ENCODE peak calls at places on chromosomes 11 and 22, in seven cellular contexts. K is PC-9, A is GM23248, X is HCT116, N is MM.1S, P is GM23338, F is PC-3. B is an unnamed sample. For H3K9me2, the result is how much of the 10 kb centered on the place peaks cover.

GRCh38 chr22:47848384-47848920 is 1086.0 kb downstream of the TBC1D22A start:
- DNase-seq in N (no peak), K (no peak), A (no peak), F (no peak), P (no peak), X (no peak), B (no peak)

GRCh38 chr11:5684627-5685362 is at the start of gene TRIM5:
- DNase-seq in P (peak), A (peak), K (peak), F (peak), N (peak), X (peak), B (peak)

GRCh38 chr11:125075900-125076317 is 12.8 kb downstream of the SLC37A2 start:
- DNase-seq in A (peak), K (no peak), F (peak), P (no peak), X (no peak), N (no peak), B (no peak)

GRCh38 chr11:13405220-13405619 is 57.8 kb downstream of the BTBD10 start:
- DNase-seq in A (no peak), P (no peak), K (no peak), F (no peak), N (no peak), X (no peak), B (no peak)

GRCh38 chr22:35620624-35621245 is 3.6 kb upstream of the MB start:
- DNase-seq in X (no peak), F (no peak), P (peak), N (no peak), A (peak), K (no peak), B (peak)

GRCh38 chr11:72591785-72592490 is 82.3 kb downstream of the PDE2A start:
- DNase-seq in X (no peak), P (no peak), N (peak), A (no peak), K (no peak), F (no peak), B (no peak)

GRCh38 chr22:28477556-28477955 is 202.1 kb downstream of the TTC28 start:
- DNase-seq in F (no peak), N (no peak), P (no peak), X (no peak), K (no peak), A (no peak), B (no peak)

GRCh38 chr11:78767409-78767932 is 192.8 kb upstream of the NARS2 start:
- DNase-seq in F (no peak), X (no peak), P (no peak), A (no peak), K (no peak), N (no peak), B (no peak)

GRCh38 chr11:16603890-16604783 is 134.3 kb upstream of the C11orf58 start:
- DNase-seq in K (no peak), F (no peak), N (peak), X (no peak), A (peak), P (peak), B (peak)

DNA sequence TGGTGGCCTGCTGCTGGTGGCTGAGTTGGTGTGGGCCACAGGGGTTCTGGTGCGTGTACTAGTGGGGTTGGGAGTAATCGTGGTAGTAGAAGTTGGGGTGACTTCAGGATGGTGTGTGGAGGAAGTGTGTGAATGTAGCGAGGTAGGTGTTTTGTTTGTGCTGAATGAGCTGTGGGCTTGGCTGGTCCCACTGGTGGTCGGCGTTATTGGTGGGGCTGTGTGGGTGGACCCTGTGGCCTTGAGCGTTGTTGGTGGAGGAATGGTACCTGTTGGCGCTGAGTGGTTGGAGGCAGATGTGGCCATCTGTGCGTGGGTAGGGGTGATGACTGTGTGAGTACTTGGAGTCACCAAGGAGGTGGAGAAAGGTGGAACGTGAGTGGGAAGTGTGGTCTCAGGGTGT is 18.4 kb downstream of the MUC6 start:
- DNase-seq in F (no peak), A (no peak), X (no peak), P (no peak), N (no peak), K (no peak), B (no peak)
- H3K9me2 ChIP-seq in F (under half), A (under half), X (under half), P (under half), N (under half), K (under half), B (under half)

DNA sequence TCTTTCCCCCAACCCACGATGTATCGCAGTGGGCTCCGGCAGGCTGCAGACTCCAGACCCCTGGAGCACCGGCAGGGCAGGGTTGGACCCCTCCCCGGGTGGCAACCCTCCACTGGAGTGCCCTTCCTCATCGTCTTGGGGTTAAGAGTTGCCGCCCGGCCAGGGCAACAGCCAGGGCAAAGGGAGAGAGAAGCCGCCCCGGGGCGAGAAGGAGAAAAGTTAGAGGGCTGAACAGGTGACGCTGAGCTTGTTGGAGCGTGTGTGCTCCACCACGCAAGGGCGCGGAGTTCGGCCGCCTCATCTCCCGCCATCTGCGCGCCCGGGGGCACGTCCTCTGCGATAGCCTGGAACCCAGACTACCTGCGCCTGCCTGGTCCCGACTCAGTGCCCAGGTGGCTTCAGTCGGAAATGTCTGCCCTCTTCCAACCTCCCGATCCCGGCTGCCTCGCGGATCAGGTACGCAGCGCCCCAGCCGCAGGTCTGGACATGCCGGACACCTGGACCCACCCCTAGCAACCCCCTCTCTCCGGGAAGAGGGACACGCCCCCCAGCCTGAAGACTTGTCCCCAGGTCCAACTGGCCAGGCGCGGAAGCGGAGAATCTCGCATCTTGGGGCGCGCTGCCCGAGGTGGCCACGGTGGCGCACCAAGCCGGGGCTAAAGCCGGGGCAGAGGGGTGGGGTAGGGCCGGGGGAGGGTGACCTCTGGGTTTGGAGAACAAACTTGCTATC is 1.1 kb downstream of the DSCAML1 start:
- DNase-seq in P (peak), F (no peak), K (no peak), A (no peak), X (no peak), N (no peak), B (no peak)
- TF ChIP-seq EZH2 in P (peak), F (no peak), K (no peak), A (peak), X (no peak), N (no peak), B (peak)

DNA sequence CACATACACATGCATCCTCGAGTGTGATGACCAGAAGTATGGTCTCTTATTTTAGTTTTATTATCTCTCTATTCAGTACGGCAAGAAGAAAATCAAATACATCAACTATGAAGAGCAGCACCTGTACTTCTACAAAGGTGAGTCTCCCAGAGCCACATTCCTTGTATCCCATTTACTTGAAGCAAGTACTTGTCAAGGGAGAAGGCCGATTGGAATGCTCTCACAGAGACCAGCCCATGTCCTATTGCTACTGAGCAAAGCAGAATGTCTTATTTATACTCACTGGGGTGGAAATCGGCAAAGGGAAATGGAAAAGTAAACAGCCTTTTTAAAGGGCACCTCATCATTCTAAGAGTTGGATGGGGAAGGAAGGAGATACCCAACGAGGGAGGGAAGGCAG is 72.6 kb upstream of the OR5AK2 start:
- DNase-seq in A (no peak), X (no peak), F (no peak), K (no peak), N (no peak), P (peak), B (no peak)
- H3K9me2 ChIP-seq in A (under half), X (under half), F (under half), K (under half), N (under half), P (under half), B (under half)

GRCh38 chr11:18791175-18792065 is at the start of gene PTPN5:
- DNase-seq in P (peak), A (peak), X (no peak), K (no peak), F (no peak), N (no peak), B (no peak)
- TF ChIP-seq EZH2 in P (no peak), A (no peak), X (no peak), K (no peak), F (peak), N (no peak), B (peak)